ENCODE peak calls at places on chromosomes 1 and 21, in six cellular contexts. R is NCI-H446 treated with DMSO at 0.1 percent for 48 hours; E is Karpas-422; V is NCI-H187 treated with DMSO at 0.1 percent for 48 hours; P is NCI-H2107; Q is central memory CD8-positive, alpha-beta T cell. B is an unnamed sample.

GRCh38 chr1:153534933-153535663 is 693 bp downstream of the S100A6 start:
- DNase-seq in R (no peak), Q (no peak), P (no peak), E (peak), V (no peak), B (peak)

GRCh38 chr1:91751281-91751680 is 134.7 kb downstream of the TGFBR3 start:
- DNase-seq in Q (no peak), P (no peak), E (no peak), R (peak), V (no peak), B (no peak)

GRCh38 chr1:99119193-99119592 is 114.5 kb upstream of the PLPPR5 start:
- DNase-seq in V (no peak), E (no peak), Q (no peak), R (peak), P (no peak), B (peak)

GRCh38 chr1:54968581-54968980 is 11.8 kb upstream of the TMEM61 start:
- DNase-seq in R (peak), P (no peak), V (no peak), Q (no peak), E (no peak), B (no peak)

GRCh38 chr1:41955461-41956159 is 36.9 kb upstream of the HIVEP3 start:
- DNase-seq in R (no peak), Q (no peak), E (no peak), V (no peak), P (peak), B (no peak)

GRCh38 chr21:31781737-31782136 is 49.8 kb upstream of the SCAF4 start:
- DNase-seq in Q (no peak), R (peak), V (peak), P (no peak), E (peak), B (peak)

GRCh38 chr1:204623894-204624361 is 61.6 kb downstream of the LRRN2 start:
- DNase-seq in V (no peak), P (no peak), Q (no peak), R (no peak), E (peak), B (no peak)

GRCh38 chr1:83900530-83900929 is 98.4 kb downstream of the TTLL7 start:
- DNase-seq in E (no peak), Q (no peak), R (no peak), V (no peak), P (no peak), B (no peak)

GRCh38 chr1:81439046-81439823 is 361.5 kb upstream of the ADGRL2 start:
- DNase-seq in E (no peak), Q (no peak), V (no peak), P (no peak), R (no peak), B (no peak)

GRCh38 chr21:41142051-41142795 is 25.7 kb upstream of the BACE2 start:
- DNase-seq in E (no peak), R (peak), V (no peak), Q (no peak), P (peak), B (peak)

GRCh38 chr1:206735553-206736031 is 35.0 kb upstream of the IL19 start:
- DNase-seq in E (no peak), P (no peak), V (no peak), Q (no peak), R (no peak), B (no peak)

GRCh38 chr1:230120949-230121381 is 53.9 kb downstream of the GALNT2 start:
- DNase-seq in V (no peak), E (peak), P (no peak), Q (no peak), R (no peak), B (peak)

GRCh38 chr21:32147041-32147440 is 131.8 kb downstream of the MIS18A start:
- DNase-seq in P (no peak), Q (no peak), E (no peak), R (no peak), V (no peak), B (no peak)

GRCh38 chr1:31522556-31522845 is 53.8 kb upstream of the TINAGL1 start:
- DNase-seq in R (no peak), V (no peak), E (no peak), P (no peak), Q (no peak), B (no peak)

GRCh38 chr1:209653915-209654351 is 1.7 kb upstream of the LAMB3 start:
- DNase-seq in Q (no peak), P (no peak), E (no peak), R (no peak), V (no peak), B (peak)

GRCh38 chr1:204358145-204358544 is 1.6 kb downstream of the PLEKHA6 start:
- DNase-seq in P (no peak), Q (no peak), R (peak), E (no peak), V (no peak), B (no peak)

GRCh38 chr1:61142726-61143500 is 60.6 kb downstream of the NFIA start:
- DNase-seq in R (no peak), V (peak), Q (no peak), P (no peak), E (no peak), B (no peak)

GRCh38 chr1:167428418-167428817 is 89.9 kb downstream of the CD247 start:
- DNase-seq in R (no peak), V (no peak), E (peak), P (no peak), Q (no peak), B (no peak)

GRCh38 chr1:5890346-5891106 is 101.7 kb downstream of the NPHP4 start:
- DNase-seq in R (no peak), V (no peak), Q (no peak), E (no peak), P (no peak), B (no peak)

GRCh38 chr1:77027916-77028315 is 160.6 kb downstream of the ST6GALNAC5 start:
- DNase-seq in P (no peak), Q (no peak), V (no peak), R (no peak), E (no peak), B (no peak)

GRCh38 chr21:43354016-43354420 is 72.9 kb downstream of the SIK1 start:
- DNase-seq in P (no peak), V (no peak), R (no peak), E (peak), Q (no peak), B (no peak)

GRCh38 chr1:63913533-63913932 is 139.7 kb downstream of the ROR1 start:
- DNase-seq in V (no peak), P (no peak), E (no peak), Q (no peak), R (no peak), B (no peak)

GRCh38 chr1:229059671-229060079 is 211.2 kb upstream of the RAB4A start:
- DNase-seq in V (no peak), P (no peak), Q (no peak), R (no peak), E (no peak), B (peak)

GRCh38 chr1:93448983-93449805 is 1.3 kb downstream of the FNBP1L start:
- DNase-seq in Q (no peak), P (no peak), E (no peak), V (peak), R (no peak), B (peak)

GRCh38 chr1:212975607-212975918 is 25.2 kb downstream of the VASH2 start:
- DNase-seq in P (no peak), V (no peak), R (no peak), E (no peak), Q (no peak), B (no peak)

GRCh38 chr1:46446646-46447498 is 42.8 kb upstream of the DMBX1 start:
- DNase-seq in R (peak), V (no peak), Q (peak), E (peak), P (peak), B (peak)

GRCh38 chr1:88802404-88802803 is 89.0 kb downstream of the GTF2B start:
- DNase-seq in Q (no peak), V (no peak), P (no peak), E (no peak), R (no peak), B (no peak)

GRCh38 chr1:173424137-173424536 is 53.0 kb upstream of the PRDX6 start:
- DNase-seq in V (no peak), Q (no peak), R (no peak), E (no peak), P (no peak), B (no peak)

GRCh38 chr1:153881764-153882163 is 41.0 kb downstream of the GATAD2B start:
- DNase-seq in P (peak), Q (no peak), V (peak), R (peak), E (no peak), B (no peak)